ENCODE peak calls at places on chromosomes 2 and 18, in four cellular contexts. P is activated CD4-positive, alpha-beta T cell treated with anti-CD3 and anti-CD28 coated beads, Interleukin-2, amount 10 ng/mL, durations not matched to agents 7 days and 5 days; Q is activated CD8-positive, alpha-beta memory T cell treated with anti-CD3 and anti-CD28 coated beads, Interleukin-2, amount 50 U/mL, for 48 hours; X is Right ventricle myocardium inferior. O is an unnamed sample.

GRCh38 chr18:46481048-46481846 is 175.8 kb downstream of the LOXHD1 start:
- DNase-seq in P (peak; percentile 64), Q (peak; percentile 69), X (no peak), O (peak; percentile 58)

GRCh38 chr2:71454221-71455010 is 1.1 kb downstream of the DYSF start:
- DNase-seq in P (no peak), Q (no peak), X (peak; percentile 83), O (peak; percentile 81)

GRCh38 chr2:156401863-156402262 is 34.3 kb upstream of the GPD2 start:
- DNase-seq in P (no peak), Q (no peak), X (no peak), O (no peak)

GRCh38 chr2:43524180-43524965 is 71.5 kb downstream of the THADA start:
- DNase-seq in P (no peak), Q (no peak), X (no peak), O (no peak)

GRCh38 chr2:136116111-136116812 is 1.7 kb downstream of the CXCR4 start:
- DNase-seq in P (peak; percentile 79), Q (peak; percentile 77), X (peak; percentile 88), O (peak; percentile 84)

GRCh38 chr2:119697290-119698013 is 18.5 kb downstream of the TMEM177 start:
- DNase-seq in P (no peak), Q (no peak), X (no peak), O (no peak)

GRCh38 chr2:165795011-165795410 is 964 bp upstream of the GALNT3 start:
- DNase-seq in P (no peak), Q (no peak), X (no peak), O (no peak)

GRCh38 chr18:24734058-24734457 is 273.6 kb downstream of the HRH4 start:
- DNase-seq in P (no peak), Q (no peak), X (no peak), O (no peak)

GRCh38 chr2:1854747-1855146 is 110.4 kb upstream of the PXDN start:
- DNase-seq in P (no peak), Q (no peak), X (no peak), O (no peak)

GRCh38 chr18:6746386-6746960 is 17.0 kb downstream of the ARHGAP28 start:
- DNase-seq in P (no peak), Q (no peak), X (no peak), O (no peak)

GRCh38 chr2:25740810-25741381 is 67.5 kb upstream of the DTNB start:
- DNase-seq in P (no peak), Q (no peak), X (no peak), O (no peak)

GRCh38 chr2:19898592-19899329 is 3.0 kb downstream of the TTC32 start:
- DNase-seq in P (no peak), Q (no peak), X (no peak), O (no peak)

GRCh38 chr2:46850742-46851141 is 64.9 kb downstream of the MCFD2 start:
- DNase-seq in P (no peak), Q (no peak), X (no peak), O (peak; percentile 70)

GRCh38 chr18:73136134-73136533 is 268.3 kb upstream of the NETO1 start:
- DNase-seq in P (no peak), Q (no peak), X (no peak), O (no peak)

GRCh38 chr2:194883711-194884110 is 773.3 kb upstream of the SLC39A10 start:
- DNase-seq in P (no peak), Q (no peak), X (no peak), O (no peak)

GRCh38 chr2:229719926-229720652 is 5.7 kb upstream of the DNER start:
- DNase-seq in P (no peak), Q (no peak), X (no peak), O (no peak)

GRCh38 chr2:12589802-12590320 is 126.9 kb upstream of the TRIB2 start:
- DNase-seq in P (no peak), Q (no peak), X (no peak), O (no peak)

GRCh38 chr18:13437801-13438506 is 219.4 kb downstream of the LDLRAD4 start:
- DNase-seq in P (peak; percentile 66), Q (peak; percentile 70), X (no peak), O (peak; percentile 56)

GRCh38 chr2:154740360-154740759 is 41.9 kb downstream of the KCNJ3 start:
- DNase-seq in P (no peak), Q (no peak), X (no peak), O (no peak)

GRCh38 chr18:59085797-59086196 is 53.9 kb upstream of the SEC11C start:
- DNase-seq in P (no peak), Q (no peak), X (no peak), O (no peak)

GRCh38 chr2:194938066-194938465 is 719.0 kb upstream of the SLC39A10 start:
- DNase-seq in P (no peak), Q (no peak), X (no peak), O (no peak)

GRCh38 chr18:63454497-63454896 is 22.3 kb upstream of the SERPINB5 start:
- DNase-seq in P (no peak), Q (no peak), X (no peak), O (no peak)

GRCh38 chr18:55301196-55301540 is 286.8 kb downstream of the TCF4 start:
- DNase-seq in P (no peak), Q (no peak), X (no peak), O (no peak)

GRCh38 chr2:237027712-237028029 is 58.0 kb upstream of the COPS8 start:
- DNase-seq in P (no peak), Q (no peak), X (no peak), O (no peak)

GRCh38 chr2:147108553-147108952 is 736.3 kb upstream of the ACVR2A start:
- DNase-seq in P (no peak), Q (no peak), X (no peak), O (no peak)

GRCh38 chr2:36357506-36358316 is 2.1 kb downstream of the CRIM1 start:
- DNase-seq in P (no peak), Q (no peak), X (no peak), O (peak; percentile 35)

GRCh38 chr2:225008179-225008829 is 34.0 kb downstream of the DOCK10 start:
- DNase-seq in P (no peak), Q (no peak), X (no peak), O (no peak)

GRCh38 chr2:159185401-159186130 is 100.9 kb downstream of the WDSUB1 start:
- DNase-seq in P (peak; percentile 16), Q (no peak), X (no peak), O (no peak)

GRCh38 chr2:128617029-128617590 is 298.4 kb upstream of the HS6ST1 start:
- DNase-seq in P (no peak), Q (no peak), X (no peak), O (no peak)

GRCh38 chr2:128642801-128643200 is 324.1 kb upstream of the HS6ST1 start:
- DNase-seq in P (no peak), Q (peak; percentile 20), X (no peak), O (no peak)

O was measured in right cardiac atrium.